ENCODE peak calls at places on chromosomes 5 and 9, in six cellular contexts. L is HCT116, A is fibroblast of villous mesenchyme, C is thyroid gland, D is G401, F is HS-5. R is an unnamed sample.

GRCh38 chr5:136001531-136001930 is 27.3 kb upstream of the TGFBI start:
- DNase-seq in F (no peak), D (no peak), C (no peak), A (peak), L (no peak), R (no peak)

GRCh38 chr5:6455571-6456200 is 7.0 kb downstream of the UBE2QL1 start:
- DNase-seq in F (no peak), D (no peak), C (no peak), A (no peak), L (no peak), R (no peak)

GRCh38 chr5:169301386-169301930 is 519 bp upstream of the SLIT3 start:
- DNase-seq in D (no peak), L (no peak), A (no peak), F (no peak), C (peak), R (no peak)

GRCh38 chr5:19605846-19606407 is 382.1 kb downstream of the CDH18 start:
- DNase-seq in D (no peak), C (no peak), A (no peak), F (no peak), L (no peak), R (no peak)

GRCh38 chr5:59061377-59061776 is 478.5 kb downstream of the RAB3C start:
- DNase-seq in F (no peak), A (peak), D (no peak), L (no peak), C (no peak), R (no peak)

GRCh38 chr5:56211298-56211865 is 21.7 kb downstream of the ANKRD55 start:
- DNase-seq in F (peak), C (peak), A (peak), L (peak), D (no peak), R (no peak)

GRCh38 chr9:87547665-87548064 is 50.0 kb downstream of the DAPK1 start:
- DNase-seq in C (no peak), L (no peak), F (no peak), A (no peak), D (no peak), R (no peak)

GRCh38 chr5:169655353-169655752 is 18.3 kb downstream of the DOCK2 start:
- DNase-seq in L (no peak), F (no peak), D (no peak), C (no peak), A (no peak), R (no peak)

GRCh38 chr5:96629774-96630173 is 32.4 kb upstream of the CAST start:
- DNase-seq in F (peak), L (peak), D (no peak), A (peak), C (no peak), R (no peak)

GRCh38 chr5:125046838-125047237 is 300.4 kb upstream of the ZNF608 start:
- DNase-seq in L (no peak), F (no peak), C (no peak), A (no peak), D (no peak), R (no peak)

GRCh38 chr9:132703336-132703735 is 33.1 kb downstream of the GTF3C4 start:
- DNase-seq in D (no peak), L (no peak), F (no peak), A (peak), C (no peak), R (no peak)

GRCh38 chr5:14816999-14817761 is 54.4 kb downstream of the ANKH start:
- DNase-seq in L (no peak), A (peak), F (peak), C (peak), D (peak), R (peak)

GRCh38 chr9:114237781-114238180 is 82.4 kb downstream of the COL27A1 start:
- DNase-seq in D (no peak), F (no peak), A (no peak), C (no peak), L (no peak), R (no peak)

GRCh38 chr5:127412698-127413097 is 104.7 kb upstream of the PRRC1 start:
- DNase-seq in L (no peak), D (no peak), F (no peak), A (no peak), C (no peak), R (no peak)

GRCh38 chr9:111481885-111482636 is 2.1 kb downstream of the ECPAS start:
- DNase-seq in F (peak), A (peak), C (no peak), L (no peak), D (peak), R (peak)

GRCh38 chr5:54756796-54757402 is 228.5 kb downstream of the ESM1 start:
- DNase-seq in D (no peak), C (no peak), A (no peak), L (no peak), F (no peak), R (no peak)

GRCh38 chr5:91556-92263 is at the start of gene PLEKHG4B:
- DNase-seq in D (no peak), C (peak), A (no peak), L (no peak), F (no peak), R (no peak)

GRCh38 chr9:91162784-91163440 is 198.8 kb downstream of the AUH start:
- DNase-seq in C (no peak), D (no peak), A (peak), L (no peak), F (no peak), R (no peak)

GRCh38 chr5:66169534-66169933 is 25.4 kb downstream of the SREK1 start:
- DNase-seq in D (no peak), A (no peak), C (no peak), F (no peak), L (no peak), R (no peak)

GRCh38 chr5:160315968-160316367 is 3.6 kb upstream of the CCNJL start:
- DNase-seq in F (peak), D (peak), C (peak), A (peak), L (peak), R (no peak)

GRCh38 chr5:31981361-31981955 is 192.7 kb downstream of the GOLPH3 start:
- DNase-seq in F (no peak), C (no peak), L (no peak), A (no peak), D (no peak), R (no peak)

GRCh38 chr5:65969539-65970393 is 43.4 kb downstream of the ERBIN start:
- DNase-seq in D (no peak), F (no peak), L (no peak), A (peak), C (no peak), R (no peak)

GRCh38 chr5:43601454-43602260 is 1.3 kb upstream of the NNT start:
- DNase-seq in F (peak), A (peak), L (no peak), C (no peak), D (no peak), R (no peak)

GRCh38 chr9:134319306-134320194 is 6.7 kb upstream of the RXRA start:
- DNase-seq in F (no peak), A (no peak), C (no peak), L (no peak), D (no peak), R (no peak)

GRCh38 chr9:12544700-12545099 is 148.5 kb upstream of the TYRP1 start:
- DNase-seq in A (no peak), C (no peak), L (no peak), D (no peak), F (no peak), R (no peak)

GRCh38 chr9:35689601-35690446 is at the start of gene TPM2:
- DNase-seq in F (no peak), D (no peak), L (peak), C (peak), A (peak), R (no peak)

GRCh38 chr5:10600629-10601245 is 36.9 kb downstream of the ANKRD33B start:
- DNase-seq in D (peak), F (no peak), A (no peak), C (no peak), L (no peak), R (no peak)

GRCh38 chr5:19903611-19904010 is 84.4 kb downstream of the CDH18 start:
- DNase-seq in A (peak), F (no peak), L (no peak), D (peak), C (no peak), R (peak)

GRCh38 chr9:70679845-70680244 is 265.4 kb upstream of the KLF9 start:
- DNase-seq in L (no peak), A (peak), F (no peak), C (no peak), D (no peak), R (no peak)

GRCh38 chr5:97623441-97623840 is 440.4 kb upstream of the RIOK2 start:
- DNase-seq in F (no peak), A (no peak), C (no peak), D (no peak), L (no peak), R (no peak)

GRCh38 chr9:136051568-136052432 is 43.3 kb downstream of the NACC2 start:
- DNase-seq in L (peak), A (peak), D (peak), C (peak), F (peak), R (peak)

GRCh38 chr5:35138232-35138631 is 90.5 kb upstream of the AGXT2 start:
- DNase-seq in D (no peak), F (peak), L (no peak), A (peak), C (no peak), R (no peak)

GRCh38 chr5:16484081-16484480 is 18.5 kb upstream of the ZNF622 start:
- DNase-seq in F (no peak), C (no peak), A (no peak), L (no peak), D (no peak), R (no peak)

GRCh38 chr5:160198886-160199409 is 30.4 kb upstream of the FABP6 start:
- DNase-seq in A (no peak), F (no peak), L (no peak), C (no peak), D (no peak), R (no peak)

GRCh38 chr5:40871177-40871576 is 30.0 kb downstream of the CARD6 start:
- DNase-seq in D (no peak), F (no peak), L (no peak), A (no peak), C (no peak), R (no peak)

GRCh38 chr9:4553951-4554381 is 63.7 kb downstream of the SLC1A1 start:
- DNase-seq in C (peak), L (no peak), A (peak), D (no peak), F (peak), R (no peak)

GRCh38 chr5:67014957-67015400 is 181.6 kb downstream of the CD180 start:
- DNase-seq in F (no peak), D (no peak), L (no peak), C (peak), A (no peak), R (no peak)

GRCh38 chr9:8419871-8420270 is 620.3 kb upstream of the DMAC1 start:
- DNase-seq in L (no peak), F (peak), A (peak), D (no peak), C (no peak), R (no peak)

GRCh38 chr9:72812622-72813111 is 140.2 kb downstream of the ALDH1A1 start:
- DNase-seq in C (no peak), D (no peak), A (peak), L (no peak), F (no peak), R (no peak)